ENCODE peak calls at places on chromosomes 16 and 17, in eight cellular contexts. G is A549, U is HCT116, Y is HepG2, N is endothelial cell of umbilical vein, K is GM12878, Q is K562, V is H1. Z is an unnamed sample.

GRCh38 chr16:76265434-76266045 is 11.7 kb upstream of the CNTNAP4 start:
- DNase-seq in G (peak; percentile 27), U (peak; percentile 6), Y (peak; percentile 31), N (no peak), K (no peak), Q (peak; percentile 27), V (peak; percentile 31), Z (peak; percentile 48)

GRCh38 chr17:74018116-74018515 is 185.4 kb upstream of the RPL38 start:
- DNase-seq in G (no peak), U (no peak), Y (no peak), N (no peak), K (no peak), Q (no peak), V (no peak), Z (no peak)

GRCh38 chr16:88527186-88527936 is 42.8 kb upstream of the ZC3H18 start:
- DNase-seq in G (peak; percentile 57), U (peak; percentile 34), Y (peak; percentile 51), N (peak; percentile 45), K (no peak), Q (peak; percentile 93), V (no peak), Z (peak; percentile 74)

GRCh38 chr16:81940781-81941560 is 70.3 kb downstream of the SDR42E1 start:
- DNase-seq in G (peak; percentile 73), U (peak; percentile 57), Y (peak; percentile 47), N (peak; percentile 70), K (no peak), Q (no peak), V (no peak), Z (peak; percentile 58)

GRCh38 chr16:14232106-14232890 is 161.2 kb downstream of the MRTFB start:
- DNase-seq in G (no peak), U (no peak), Y (no peak), N (peak; percentile 6), K (no peak), Q (no peak), V (no peak), Z (no peak)

GRCh38 chr16:9077001-9077809 is 14.2 kb upstream of the HAPSTR1 start:
- DNase-seq in G (peak; percentile 79), U (peak; percentile 47), Y (peak; percentile 31), N (no peak), K (no peak), Q (peak; percentile 23), V (no peak), Z (peak; percentile 55)

GRCh38 chr17:60717814-60718213 is 40.2 kb downstream of the BCAS3 start:
- DNase-seq in G (no peak), U (no peak), Y (no peak), N (no peak), K (no peak), Q (no peak), V (no peak), Z (no peak)

GRCh38 chr17:57350266-57350665 is 93.9 kb downstream of the MSI2 start:
- DNase-seq in G (no peak), U (no peak), Y (no peak), N (no peak), K (no peak), Q (no peak), V (no peak), Z (no peak)

GRCh38 chr16:71542377-71542776 is 16.2 kb downstream of the CHST4 start:
- DNase-seq in G (peak; percentile 61), U (peak; percentile 60), Y (peak; percentile 63), N (peak; percentile 14), K (no peak), Q (peak; percentile 48), V (no peak), Z (peak; percentile 77)

GRCh38 chr16:19396555-19397011 is 21.1 kb upstream of the TMC5 start:
- DNase-seq in G (peak; percentile 85), U (no peak), Y (no peak), N (no peak), K (no peak), Q (no peak), V (no peak), Z (no peak)

GRCh38 chr16:57590654-57591085 is 37.8 kb upstream of the ADGRG1 start:
- DNase-seq in G (peak; percentile 44), U (peak; percentile 28), Y (peak; percentile 42), N (peak; percentile 35), K (no peak), Q (no peak), V (no peak), Z (peak; percentile 66)

GRCh38 chr17:78734841-78735641 is 47.0 kb downstream of the CYTH1 start:
- DNase-seq in G (no peak), U (no peak), Y (peak; percentile 52), N (no peak), K (no peak), Q (no peak), V (no peak), Z (no peak)

GRCh38 chr16:55709801-55710200 is 54.0 kb downstream of the SLC6A2 start:
- DNase-seq in G (no peak), U (no peak), Y (no peak), N (no peak), K (no peak), Q (no peak), V (no peak), Z (no peak)

GRCh38 chr16:72537684-72538083 is 365.7 kb upstream of the PMFBP1 start:
- DNase-seq in G (no peak), U (no peak), Y (no peak), N (peak; percentile 80), K (no peak), Q (no peak), V (no peak), Z (no peak)

GRCh38 chr17:62119373-62119772 is 54.3 kb upstream of the MED13 start:
- DNase-seq in G (no peak), U (no peak), Y (no peak), N (no peak), K (no peak), Q (no peak), V (no peak), Z (no peak)

GRCh38 chr16:24667244-24667764 is 62.1 kb upstream of the TNRC6A start:
- DNase-seq in G (no peak), U (no peak), Y (no peak), N (no peak), K (no peak), Q (no peak), V (no peak), Z (no peak)

GRCh38 chr16:55386534-55387296 is 62.7 kb downstream of the IRX6 start:
- DNase-seq in G (no peak), U (no peak), Y (no peak), N (no peak), K (no peak), Q (no peak), V (no peak), Z (no peak)

GRCh38 chr17:64328036-64328874 is 62.4 kb downstream of the PECAM1 start:
- DNase-seq in G (no peak), U (no peak), Y (no peak), N (peak; percentile 86), K (no peak), Q (no peak), V (no peak), Z (no peak)

GRCh38 chr16:84526794-84527485 is 22.5 kb upstream of the MEAK7 start:
- DNase-seq in G (no peak), U (no peak), Y (no peak), N (peak; percentile 76), K (no peak), Q (no peak), V (no peak), Z (no peak)

GRCh38 chr16:51041546-51041945 is 109.5 kb downstream of the SALL1 start:
- DNase-seq in G (no peak), U (no peak), Y (no peak), N (no peak), K (no peak), Q (no peak), V (no peak), Z (no peak)

GRCh38 chr17:28467456-28468025 is 5.9 kb upstream of the SLC13A2 start:
- DNase-seq in G (no peak), U (no peak), Y (no peak), N (no peak), K (no peak), Q (no peak), V (no peak), Z (peak; percentile 73)

GRCh38 chr17:39132192-39132600 is 19.2 kb downstream of the PLXDC1 start:
- DNase-seq in G (peak; percentile 51), U (no peak), Y (no peak), N (no peak), K (no peak), Q (peak; percentile 67), V (no peak), Z (no peak)

DNA sequence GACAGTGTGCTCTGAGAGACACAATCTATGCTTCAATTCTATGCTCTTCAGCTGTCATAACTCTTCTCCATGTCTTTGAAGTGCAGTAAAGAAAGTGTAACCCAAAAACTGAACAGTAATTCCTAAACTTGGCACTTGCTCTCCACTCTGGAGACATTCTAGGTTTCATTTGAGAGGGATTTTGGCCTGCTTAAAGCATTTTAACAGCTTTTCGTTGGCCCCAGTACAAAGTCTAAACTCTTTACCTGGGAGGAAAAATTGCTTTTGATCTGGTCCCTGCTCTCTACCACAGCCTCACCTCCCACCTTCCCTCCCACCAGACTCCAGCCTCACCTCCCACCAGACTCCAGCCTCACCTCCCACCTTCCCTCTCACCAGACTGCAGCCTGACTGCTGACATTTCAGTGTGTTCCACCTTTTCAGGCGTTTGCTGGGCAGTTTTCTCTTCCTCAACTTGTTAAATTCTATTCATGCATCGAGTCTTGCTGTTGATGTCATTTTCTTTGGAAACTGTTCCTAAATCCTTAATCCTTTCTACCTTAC is 132.6 kb downstream of the RPTOR start:
- DNase-seq in G (no peak), U (no peak), Y (no peak), N (no peak), K (no peak), Q (no peak), V (no peak), Z (no peak)
- TF ChIP-seq POLR2A in G (no peak), U (no peak), Y (no peak), N (no peak), K (no peak), Q (no peak), V (no peak), Z (no peak)

GRCh38 chr17:20074001-20074400 is 64.8 kb downstream of the SPECC1 start:
- DNase-seq in G (no peak), U (no peak), Y (no peak), N (no peak), K (no peak), Q (no peak), V (no peak), Z (peak; percentile 77)
- TF ChIP-seq MAX in G (no peak), U (no peak), Y (no peak), N (no peak), K (no peak), Q (no peak), V (no peak), Z (no peak)

GRCh38 chr17:63178530-63178929 is 212.5 kb downstream of the TANC2 start:
- DNase-seq in G (no peak), U (no peak), Y (no peak), N (peak; percentile 69), K (no peak), Q (no peak), V (no peak), Z (no peak)
- H3K4me3 ChIP-seq in G (no peak overlapping the region), U (no peak overlapping the region), Y (no peak overlapping the region), N (no peak overlapping the region), K (no peak overlapping the region), Q (no peak overlapping the region), V (no peak overlapping the region), Z (no peak overlapping the region)

DNA sequence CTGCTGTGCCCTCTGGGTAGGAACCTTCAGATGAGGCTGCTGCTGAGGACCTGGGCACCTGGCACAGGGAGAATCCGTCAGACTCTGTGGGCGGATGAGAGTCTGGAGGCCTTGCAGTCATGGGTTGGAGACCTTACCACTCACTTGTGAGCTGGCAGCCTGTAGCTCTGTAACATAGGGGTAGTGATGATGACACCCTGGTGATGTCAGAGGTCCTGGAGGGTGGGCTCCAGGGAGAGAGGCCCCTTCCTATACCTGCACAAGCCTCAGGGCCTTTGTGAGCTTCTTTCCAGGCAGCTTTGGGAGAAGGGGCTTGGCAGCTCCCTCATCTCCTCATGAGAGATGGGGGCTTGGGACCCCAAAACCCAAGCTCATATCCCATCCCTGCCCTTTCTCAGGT is 1.6 kb downstream of the MIEF2 start:
- DNase-seq in G (no peak), U (no peak), Y (no peak), N (no peak), K (no peak), Q (no peak), V (no peak), Z (no peak)
- TF ChIP-seq POLR2A in G (no peak), U (no peak), Y (no peak), N (no peak), K (no peak), Q (no peak), V (no peak), Z (no peak)